ENCODE peak calls at places on chromosome 13, in ten cellular contexts. X is pancreas; Q is RWPE1; S is fibroblast of lung; M is K562; K is CD4-positive, alpha-beta T cell; P is epithelial cell of esophagus; V is endothelial cell; I is astrocyte of the cerebellum; T is neural crest cell. Z is an unnamed sample.

GRCh38 chr13:110233181-110233641 is 73.7 kb downstream of the COL4A1 start:
- DNase-seq in X (no peak), Q (peak; percentile 30), S (peak; percentile 95), M (no peak), K (no peak), P (no peak), V (no peak), I (peak; percentile 33), T (no peak), Z (peak; percentile 96)

GRCh38 chr13:36345438-36346221 is 564 bp downstream of the SPART start:
- DNase-seq in X (peak; percentile 48), Q (peak; percentile 58), S (peak; percentile 93), M (peak; percentile 80), K (peak; percentile 43), P (peak; percentile 75), V (peak; percentile 37), I (peak; percentile 82), T (peak; percentile 41), Z (peak; percentile 95)

GRCh38 chr13:22455036-22455435 is 725.7 kb upstream of the SGCG start:
- DNase-seq in X (no peak), Q (no peak), S (no peak), M (no peak), K (no peak), P (no peak), V (no peak), I (no peak), T (no peak), Z (no peak)

GRCh38 chr13:109867766-109868165 is 81.4 kb upstream of the IRS2 start:
- DNase-seq in X (no peak), Q (no peak), S (no peak), M (no peak), K (no peak), P (peak; percentile 68), V (no peak), I (no peak), T (no peak), Z (no peak)

GRCh38 chr13:35810286-35810685 is 320.9 kb downstream of the DCLK1 start:
- DNase-seq in X (no peak), Q (no peak), S (no peak), M (no peak), K (no peak), P (no peak), V (no peak), I (no peak), T (no peak), Z (no peak)

GRCh38 chr13:108895220-108895704 is 265.9 kb downstream of the MYO16 start:
- DNase-seq in X (no peak), Q (peak; percentile 42), S (peak; percentile 59), M (peak; percentile 48), K (no peak), P (peak; percentile 77), V (peak; percentile 20), I (peak; percentile 42), T (no peak), Z (peak; percentile 69)

GRCh38 chr13:95955255-95955654 is 97.9 kb downstream of the UGGT2 start:
- DNase-seq in X (no peak), Q (no peak), S (no peak), M (no peak), K (no peak), P (no peak), V (no peak), I (no peak), T (no peak), Z (no peak)

GRCh38 chr13:73339086-73339485 is 280.3 kb downstream of the KLF5 start:
- DNase-seq in X (no peak), Q (no peak), S (no peak), M (no peak), K (no peak), P (peak; percentile 82), V (no peak), I (no peak), T (no peak), Z (no peak)

GRCh38 chr13:81987159-81987558 is 1646.2 kb upstream of the SPRY2 start:
- DNase-seq in X (no peak), Q (no peak), S (no peak), M (no peak), K (no peak), P (peak; percentile 10), V (no peak), I (no peak), T (no peak), Z (no peak)

GRCh38 chr13:34114581-34114980 is 296.6 kb downstream of the RFC3 start:
- DNase-seq in X (no peak), Q (no peak), S (no peak), M (no peak), K (no peak), P (no peak), V (no peak), I (no peak), T (no peak), Z (no peak)

GRCh38 chr13:43767351-43767901 is 19.3 kb downstream of the ENOX1 start:
- DNase-seq in X (no peak), Q (no peak), S (peak; percentile 55), M (no peak), K (no peak), P (peak; percentile 17), V (no peak), I (no peak), T (no peak), Z (peak; percentile 45)

GRCh38 chr13:93559718-93560117 is 333.1 kb downstream of the GPC6 start:
- DNase-seq in X (no peak), Q (peak; percentile 70), S (peak; percentile 80), M (no peak), K (no peak), P (peak; percentile 93), V (no peak), I (peak; percentile 68), T (no peak), Z (peak; percentile 45)

GRCh38 chr13:37068962-37069361 is 9.5 kb upstream of the SUPT20H start:
- DNase-seq in X (no peak), Q (no peak), S (peak; percentile 40), M (peak; percentile 4), K (no peak), P (no peak), V (no peak), I (no peak), T (no peak), Z (peak; percentile 46)

GRCh38 chr13:113399755-113400149 is 35.8 kb upstream of the GRTP1 start:
- DNase-seq in X (no peak), Q (no peak), S (no peak), M (no peak), K (no peak), P (no peak), V (no peak), I (no peak), T (no peak), Z (no peak)
- TF ChIP-seq CTCF in X (no peak), Q (no peak), S (no peak), M (no peak), K (no peak), P (no peak), V (no peak), I (no peak), T (no peak), Z (no peak)

DNA sequence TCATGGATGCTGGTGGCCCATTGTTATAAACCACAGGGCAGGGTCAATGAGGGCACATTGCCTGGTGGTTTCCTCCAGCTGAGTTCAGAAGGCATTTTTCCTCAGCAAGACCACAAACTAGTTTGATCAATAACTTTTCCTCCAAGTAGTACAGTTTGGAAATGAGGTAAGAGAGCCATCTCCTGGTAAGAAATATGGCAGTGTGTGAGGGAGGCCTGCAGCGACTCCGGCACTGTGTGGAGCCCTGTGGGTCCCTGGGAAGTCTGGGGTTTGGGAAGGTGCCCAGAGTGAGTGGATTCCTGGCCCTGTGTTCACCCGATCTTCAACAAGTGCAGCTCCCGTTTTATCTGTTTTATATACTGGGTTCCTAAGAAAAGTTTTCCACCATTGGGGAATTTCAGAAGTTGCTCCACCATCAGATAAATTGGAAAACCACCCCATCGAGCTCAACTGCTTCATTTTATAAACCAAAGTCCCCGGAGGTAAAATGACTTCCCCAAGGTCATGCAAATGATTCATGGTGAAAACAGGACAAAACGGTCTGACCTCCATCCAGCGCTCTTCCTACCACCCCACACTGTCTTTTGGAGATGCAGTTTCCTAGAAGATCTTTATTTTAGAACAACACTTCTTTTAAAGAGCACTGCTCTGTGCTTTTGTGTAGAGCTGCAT is 148.4 kb downstream of the KATNAL1 start:
- DNase-seq in X (no peak), Q (peak; percentile 6), S (peak; percentile 68), M (no peak), K (no peak), P (peak; percentile 15), V (no peak), I (peak; percentile 92), T (no peak), Z (peak; percentile 91)
- TF ChIP-seq CTCF in X (no peak), Q (peak; percentile 10), S (peak; percentile 53), M (no peak), K (peak; percentile 74), P (peak; percentile 36), V (no peak), I (peak; percentile 75), T (no peak), Z (peak; percentile 68)

DNA sequence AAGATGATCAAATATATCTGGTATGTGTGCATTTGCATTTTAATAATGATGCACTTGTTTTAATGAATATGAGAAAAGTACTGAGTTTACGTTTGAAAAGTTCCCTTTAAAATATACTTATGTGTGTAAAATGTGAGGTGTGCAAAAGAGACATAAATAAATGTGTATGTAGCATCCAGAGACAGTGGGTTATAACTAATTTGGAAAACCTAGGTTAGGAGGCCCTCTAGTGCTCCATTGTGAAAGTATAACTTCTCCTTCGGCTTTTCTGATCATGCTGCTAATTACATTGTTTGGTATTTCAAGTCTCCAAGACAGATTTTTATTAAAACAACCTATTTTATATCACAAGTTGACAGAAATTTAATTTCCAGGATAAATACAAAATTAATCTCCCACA is 30.1 kb downstream of the SCEL start:
- DNase-seq in X (no peak), Q (peak; percentile 43), S (peak; percentile 52), M (peak; percentile 6), K (no peak), P (peak; percentile 61), V (peak; percentile 12), I (peak; percentile 29), T (no peak), Z (peak; percentile 59)
- TF ChIP-seq CTCF in X (no peak), Q (peak; percentile 65), S (peak; percentile 46), M (peak; percentile 44), K (peak; percentile 33), P (peak; percentile 61), V (peak; percentile 17), I (peak; percentile 50), T (peak; percentile 75), Z (peak; percentile 55)

GRCh38 chr13:113299951-113300350 is 2.9 kb downstream of the LAMP1 start:
- DNase-seq in X (no peak), Q (no peak), S (peak; percentile 19), M (no peak), K (no peak), P (no peak), V (no peak), I (no peak), T (no peak), Z (no peak)

GRCh38 chr13:113302940-113303339 is 5.9 kb downstream of the LAMP1 start:
- DNase-seq in X (no peak), Q (no peak), S (no peak), M (no peak), K (no peak), P (no peak), V (no peak), I (no peak), T (no peak), Z (no peak)

GRCh38 chr13:113305208-113305607 is 8.2 kb downstream of the LAMP1 start:
- DNase-seq in X (no peak), Q (peak; percentile 87), S (peak; percentile 34), M (no peak), K (no peak), P (peak; percentile 98), V (no peak), I (no peak), T (no peak), Z (peak; percentile 14)

GRCh38 chr13:113307491-113307890 is 10.5 kb downstream of the LAMP1 start:
- DNase-seq in X (no peak), Q (no peak), S (no peak), M (no peak), K (no peak), P (no peak), V (no peak), I (no peak), T (no peak), Z (no peak)

GRCh38 chr13:113304121-113304520 is 7.1 kb downstream of the LAMP1 start:
- DNase-seq in X (no peak), Q (no peak), S (no peak), M (no peak), K (no peak), P (no peak), V (no peak), I (no peak), T (no peak), Z (no peak)
- TF ChIP-seq CTCF in X (no peak), Q (no peak), S (no peak), M (no peak), K (no peak), P (no peak), V (no peak), I (no peak), T (no peak), Z (no peak)